ENCODE peak calls at places on chromosome 22, in ten cellular contexts. F is uterus, L is HFFc6, J is fibroblast of mammary gland, W is RWPE1, N is mucosa of descending colon, B is Calu3, H is cardiac fibroblast, U is type B pancreatic cell, M is GM13977. T is an unnamed sample.
A peak's percentile ranks its signal among the peaks of the same experiment; 100 is the strongest.

GRCh38 chr22:42187646-42188045 is 57.0 kb upstream of the CYP2D6 start:
- DNase-seq in F (no peak), L (no peak), J (no peak), W (no peak), N (no peak), B (no peak), H (no peak), U (no peak), M (no peak), T (no peak)

GRCh38 chr22:36027960-36028645 is 521 bp downstream of the RBFOX2 start:
- DNase-seq in F (no peak), L (no peak), J (no peak), W (peak; percentile 64), N (peak; percentile 61), B (no peak), H (peak; percentile 26), U (no peak), M (peak; percentile 36), T (no peak)

GRCh38 chr22:47160781-47161520 is 398.5 kb downstream of the TBC1D22A start:
- DNase-seq in F (no peak), L (no peak), J (no peak), W (no peak), N (no peak), B (no peak), H (no peak), U (no peak), M (no peak), T (no peak)

GRCh38 chr22:26045855-26046254 is 123.4 kb upstream of the SEZ6L start:
- DNase-seq in F (no peak), L (no peak), J (no peak), W (no peak), N (no peak), B (no peak), H (no peak), U (no peak), M (no peak), T (no peak)

GRCh38 chr22:45871721-45872120 is 105.2 kb downstream of the WNT7B start:
- DNase-seq in F (no peak), L (no peak), J (no peak), W (no peak), N (no peak), B (no peak), H (no peak), U (no peak), M (no peak), T (no peak)

GRCh38 chr22:48520888-48521600 is 1306.6 kb downstream of the BRD1 start:
- DNase-seq in F (no peak), L (no peak), J (no peak), W (no peak), N (no peak), B (no peak), H (no peak), U (no peak), M (no peak), T (no peak)

GRCh38 chr22:30314918-30315317 is 11.8 kb downstream of the TBC1D10A start:
- DNase-seq in F (no peak), L (no peak), J (no peak), W (no peak), N (no peak), B (no peak), H (no peak), U (no peak), M (no peak), T (peak; percentile 55)

GRCh38 chr22:30782613-30783012 is 87.9 kb downstream of the OSBP2 start:
- DNase-seq in F (no peak), L (no peak), J (no peak), W (no peak), N (no peak), B (no peak), H (peak; percentile 27), U (no peak), M (no peak), T (no peak)

GRCh38 chr22:49624421-49625177 is 203.1 kb downstream of the BRD1 start:
- DNase-seq in F (no peak), L (no peak), J (no peak), W (no peak), N (peak; percentile 27), B (no peak), H (no peak), U (no peak), M (no peak), T (no peak)

GRCh38 chr22:30382340-30382739 is 4.9 kb downstream of the RNF215 start:
- DNase-seq in F (no peak), L (no peak), J (no peak), W (no peak), N (no peak), B (no peak), H (no peak), U (no peak), M (no peak), T (no peak)

GRCh38 chr22:35394810-35395563 is 5.0 kb upstream of the MCM5 start:
- DNase-seq in F (no peak), L (no peak), J (no peak), W (no peak), N (no peak), B (no peak), H (no peak), U (no peak), M (no peak), T (no peak)

GRCh38 chr22:21937821-21938070 is 14.9 kb downstream of the PPM1F start:
- DNase-seq in F (peak; percentile 77), L (peak; percentile 95), J (peak; percentile 91), W (no peak), N (no peak), B (no peak), H (no peak), U (no peak), M (no peak), T (no peak)

DNA sequence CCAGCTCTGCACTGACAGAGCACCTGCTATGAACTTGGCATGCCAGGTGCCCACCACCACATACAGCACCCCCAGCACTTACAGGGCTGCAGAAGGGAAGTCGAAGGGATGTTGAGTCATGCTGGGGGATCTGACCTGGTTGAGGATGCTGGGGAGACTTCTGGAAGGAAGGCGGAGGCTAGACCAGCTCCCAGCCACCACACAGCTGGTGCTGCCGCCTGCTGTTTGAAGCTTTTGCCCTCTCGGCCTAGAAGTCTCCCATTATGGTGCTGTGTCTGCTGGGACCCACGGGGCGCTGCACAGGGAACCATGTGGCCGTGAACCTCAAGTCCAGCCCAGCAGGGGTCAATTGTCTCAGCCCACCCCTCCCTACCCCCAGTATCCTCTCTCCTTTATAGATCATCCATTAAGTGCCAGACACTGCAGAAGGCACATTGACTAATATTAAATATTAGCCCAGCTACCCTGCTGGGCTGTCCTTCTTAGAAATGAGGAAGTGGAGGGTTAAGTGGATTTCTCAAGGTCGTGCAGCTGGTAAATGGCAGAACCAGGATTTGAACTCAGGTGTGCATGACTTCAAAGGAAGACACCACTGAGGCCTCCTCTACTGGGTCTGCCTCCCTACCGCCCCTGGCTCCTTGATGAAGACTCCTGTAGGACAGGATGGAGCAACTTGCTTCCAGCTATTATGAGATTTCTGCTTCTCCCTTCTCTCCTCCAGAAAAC is 49.7 kb downstream of the CYTH4 start:
- DNase-seq in F (no peak), L (no peak), J (no peak), W (no peak), N (no peak), B (peak; percentile 52), H (no peak), U (no peak), M (no peak), T (no peak)
- TF ChIP-seq CTCF in F (no peak), L (peak; percentile 52), J (no peak), W (no peak), N (no peak), B (no peak), H (peak; percentile 12), U (no peak), M (no peak), T (no peak)

DNA sequence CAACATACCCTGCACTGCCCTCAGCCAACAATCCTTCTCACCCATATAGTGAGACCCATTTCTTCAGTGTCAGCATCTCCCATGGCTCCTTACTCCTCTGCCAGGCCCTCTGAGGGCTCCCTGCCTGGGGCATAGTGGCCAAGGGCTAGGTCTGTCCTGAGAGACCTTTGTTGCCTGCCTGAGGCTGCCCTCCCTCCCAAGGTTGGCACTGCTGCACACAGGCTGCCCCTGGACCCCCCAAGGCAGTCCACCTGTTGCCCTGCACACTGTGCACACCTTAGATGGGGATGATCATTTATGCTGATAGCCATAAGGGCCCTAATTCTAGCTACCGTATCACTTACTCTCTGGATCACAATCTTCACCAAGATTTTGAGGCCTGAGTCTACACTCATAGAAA is 57.0 kb upstream of the SUSD2 start:
- DNase-seq in F (no peak), L (no peak), J (no peak), W (no peak), N (no peak), B (no peak), H (no peak), U (no peak), M (no peak), T (no peak)
- TF ChIP-seq CTCF in F (no peak), L (no peak), J (no peak), W (no peak), N (no peak), B (no peak), H (no peak), U (no peak), M (no peak), T (no peak)

GRCh38 chr22:39291501-39291900 is 27.9 kb downstream of the RPL3 start:
- DNase-seq in F (no peak), L (no peak), J (no peak), W (no peak), N (no peak), B (no peak), H (no peak), U (no peak), M (no peak), T (no peak)
- TF ChIP-seq CTCF in F (no peak), L (peak; percentile 50), J (no peak), W (no peak), N (no peak), B (peak; percentile 35), H (no peak), U (no peak), M (peak; percentile 20), T (no peak)

GRCh38 chr22:27682438-27682837 is 119.1 kb downstream of the MN1 start:
- DNase-seq in F (no peak), L (no peak), J (no peak), W (no peak), N (no peak), B (no peak), H (no peak), U (no peak), M (no peak), T (no peak)
- TF ChIP-seq CTCF in F (no peak), L (peak; percentile 62), J (peak; percentile 1), W (no peak), N (no peak), B (no peak), H (peak; percentile 13), U (peak; percentile 70), M (no peak), T (no peak)